ENCODE peak calls at places on chromosomes 12 and 14, in seven cellular contexts. M is D341Med, N is AG09309, T is nephron progenitor cell, E is KBM-7, H is ELF-1, Q is GM03348. Z is an unnamed sample.
A peak's percentile ranks its signal among the peaks of the same experiment; 100 is the strongest.

GRCh38 chr12:122947352-122947792 is 18.9 kb downstream of the ABCB9 start:
- DNase-seq in M (peak; percentile 29), N (no peak), T (no peak), E (no peak), H (no peak), Q (no peak), Z (no peak)

GRCh38 chr12:51530208-51530607 is 60.8 kb upstream of the SCN8A start:
- DNase-seq in M (no peak), N (no peak), T (no peak), E (no peak), H (no peak), Q (no peak), Z (no peak)

GRCh38 chr12:101963703-101964102 is 86.3 kb downstream of the DRAM1 start:
- DNase-seq in M (no peak), N (no peak), T (no peak), E (no peak), H (no peak), Q (no peak), Z (peak; percentile 22)

GRCh38 chr12:7650091-7650490 is 15.6 kb downstream of the APOBEC1 start:
- DNase-seq in M (no peak), N (no peak), T (no peak), E (no peak), H (no peak), Q (no peak), Z (no peak)

GRCh38 chr12:96120359-96121100 is 73.6 kb upstream of the ELK3 start:
- DNase-seq in M (no peak), N (no peak), T (peak; percentile 21), E (peak; percentile 96), H (peak; percentile 45), Q (no peak), Z (no peak)

GRCh38 chr14:55851961-55852360 is 266.2 kb upstream of the PELI2 start:
- DNase-seq in M (no peak), N (no peak), T (no peak), E (no peak), H (no peak), Q (no peak), Z (no peak)

GRCh38 chr12:28543021-28543890 is 353.0 kb downstream of the CCDC91 start:
- DNase-seq in M (no peak), N (no peak), T (no peak), E (no peak), H (no peak), Q (no peak), Z (peak; percentile 15)

GRCh38 chr12:3220382-3221321 is 143.5 kb downstream of the TSPAN9 start:
- DNase-seq in M (no peak), N (no peak), T (no peak), E (no peak), H (no peak), Q (no peak), Z (no peak)

GRCh38 chr14:77421241-77421640 is 2.1 kb downstream of the NOXRED1 start:
- DNase-seq in M (no peak), N (peak; percentile 7), T (no peak), E (no peak), H (no peak), Q (peak; percentile 29), Z (no peak)

GRCh38 chr12:78120866-78121590 is 290.3 kb downstream of the NAV3 start:
- DNase-seq in M (no peak), N (no peak), T (no peak), E (peak; percentile 3), H (no peak), Q (peak; percentile 21), Z (no peak)

GRCh38 chr12:115430636-115431035 is 746.7 kb upstream of the TBX3 start:
- DNase-seq in M (no peak), N (no peak), T (no peak), E (no peak), H (no peak), Q (no peak), Z (no peak)

GRCh38 chr12:132271755-132272092 is 57.7 kb downstream of the GALNT9 start:
- DNase-seq in M (no peak), N (no peak), T (no peak), E (no peak), H (no peak), Q (no peak), Z (no peak)

GRCh38 chr14:73717998-73718741 is 4.0 kb upstream of the PNMA1 start:
- DNase-seq in M (no peak), N (no peak), T (peak; percentile 64), E (no peak), H (peak; percentile 83), Q (no peak), Z (peak; percentile 60)

Z was measured in cardiac muscle cell.